ENCODE peak calls at places on chromosome 19, in five cellular contexts. J is fibroblast of lung; S is germinal center; Y is astrocyte of the spinal cord; O is activated CD4-positive, alpha-beta T cell treated with anti-CD3 and anti-CD28 coated beads, Interleukin-2, amount 50 U/mL, for 24 hours. H is an unnamed sample.

GRCh38 chr19:32817252-32817912 is 52.2 kb downstream of the SLC7A9 start:
- DNase-seq in O (no peak), J (no peak), S (no peak), Y (no peak), H (no peak)

GRCh38 chr19:5693195-5694166 is 3.4 kb downstream of the RPL36 start:
- DNase-seq in S (no peak), J (no peak), Y (no peak), O (no peak), H (no peak)

GRCh38 chr19:38736413-38737280 is 7.6 kb downstream of the CAPN12 start:
- DNase-seq in S (peak), Y (peak), O (no peak), J (no peak), H (peak)

GRCh38 chr19:46659151-46660007 is 1.6 kb downstream of the DACT3 start:
- DNase-seq in Y (no peak), J (no peak), S (no peak), O (no peak), H (no peak)

GRCh38 chr19:12872255-12872654 is 9.0 kb downstream of the DNASE2 start:
- DNase-seq in O (no peak), S (no peak), J (no peak), Y (no peak), H (no peak)

GRCh38 chr19:48728882-48729645 is 9.5 kb upstream of the MAMSTR start:
- DNase-seq in S (no peak), J (no peak), O (no peak), Y (no peak), H (peak)

GRCh38 chr19:30227071-30227621 is 145.0 kb upstream of the ZNF536 start:
- DNase-seq in Y (no peak), J (no peak), S (no peak), O (no peak), H (peak)

GRCh38 chr19:9972103-9972502 is 35.8 kb upstream of the OLFM2 start:
- DNase-seq in J (no peak), O (no peak), Y (no peak), S (no peak), H (no peak)

GRCh38 chr19:13079542-13079986 is 23.1 kb downstream of the LYL1 start:
- DNase-seq in S (no peak), O (no peak), J (peak), Y (peak), H (no peak)

GRCh38 chr19:38193445-38193844 is 30.6 kb downstream of the DPF1 start:
- DNase-seq in O (no peak), Y (no peak), S (no peak), J (no peak), H (no peak)

GRCh38 chr19:56566904-56567273 is 379 bp upstream of the ZNF470 start:
- DNase-seq in Y (no peak), S (peak), J (peak), O (no peak), H (no peak)

GRCh38 chr19:49415810-49416200 is 7.4 kb downstream of the PTH2 start:
- DNase-seq in O (no peak), S (no peak), J (no peak), Y (no peak), H (no peak)

GRCh38 chr19:57212109-57212508 is 18.7 kb upstream of the AURKC start:
- DNase-seq in J (no peak), O (no peak), S (no peak), Y (no peak), H (no peak)

GRCh38 chr19:23785982-23786381 is 27.3 kb upstream of the ZNF681 start:
- DNase-seq in Y (no peak), O (no peak), S (no peak), J (no peak), H (no peak)

GRCh38 chr19:9565900-9566705 is 18.2 kb downstream of the ZNF121 start:
- DNase-seq in J (peak), S (no peak), Y (peak), O (no peak), H (no peak)

GRCh38 chr19:7500811-7501450 is 12.1 kb upstream of the PEX11G start:
- DNase-seq in J (no peak), O (no peak), S (peak), Y (no peak), H (peak)